ENCODE peak calls at places on chromosomes 6 and 20, in eight cellular contexts. E is fibroblast of the aortic adventitia, N is psoas muscle, S is suprapubic skin, Q is kidney epithelial cell, U is IMR-90, C is ovary, O is heart left ventricle. M is an unnamed sample.

GRCh38 chr6:160041608-160042007 is 72.7 kb downstream of the IGF2R start:
- DNase-seq in E (peak), N (peak), S (no peak), Q (no peak), U (peak), C (peak), O (peak), M (peak)

GRCh38 chr20:5150226-5151076 is 23.6 kb downstream of the CDS2 start:
- DNase-seq in E (peak), N (peak), S (no peak), Q (no peak), U (peak), C (no peak), O (peak), M (no peak)

GRCh38 chr6:48567016-48567415 is 456.0 kb upstream of the PTCHD4 start:
- DNase-seq in E (peak), N (no peak), S (no peak), Q (peak), U (no peak), C (no peak), O (no peak), M (no peak)

GRCh38 chr6:6942826-6943225 is 164.9 kb upstream of the RREB1 start:
- DNase-seq in E (no peak), N (peak), S (no peak), Q (no peak), U (peak), C (peak), O (peak), M (peak)

GRCh38 chr20:36624068-36624813 is 18.7 kb downstream of the RAB5IF start:
- DNase-seq in E (no peak), N (no peak), S (no peak), Q (no peak), U (no peak), C (no peak), O (peak), M (no peak)

GRCh38 chr20:51607170-51607569 is 64.7 kb upstream of the NFATC2 start:
- DNase-seq in E (no peak), N (no peak), S (no peak), Q (no peak), U (no peak), C (no peak), O (no peak), M (no peak)

GRCh38 chr6:136499370-136499769 is 50.9 kb downstream of the MAP7 start:
- DNase-seq in E (no peak), N (no peak), S (no peak), Q (no peak), U (no peak), C (no peak), O (no peak), M (no peak)

GRCh38 chr6:151914475-151914874 is 107.0 kb downstream of the ESR1 start:
- DNase-seq in E (peak), N (no peak), S (no peak), Q (no peak), U (no peak), C (no peak), O (no peak), M (no peak)

GRCh38 chr6:125792680-125793079 is 1.9 kb downstream of the NCOA7 start:
- DNase-seq in E (peak), N (no peak), S (no peak), Q (no peak), U (peak), C (no peak), O (no peak), M (no peak)
- H3K4me3 ChIP-seq in E (peak), N (peak), S (peak), Q (no peak), U (no peak), C (no peak), O (peak), M (no peak)

GRCh38 chr20:13041574-13042457 is 33.0 kb downstream of the SPTLC3 start:
- DNase-seq in E (peak), N (no peak), S (no peak), Q (no peak), U (peak), C (no peak), O (no peak), M (no peak)
- TF ChIP-seq CTCF in E (no peak), N (no peak), S (no peak), Q (no peak), U (no peak), C (no peak), O (no peak), M (no peak)

GRCh38 chr6:53311586-53311935 is 37.2 kb downstream of the ELOVL5 start:
- DNase-seq in E (peak), N (no peak), S (no peak), Q (no peak), U (no peak), C (no peak), O (no peak), M (no peak)

GRCh38 chr6:53309897-53310291 is 38.9 kb downstream of the ELOVL5 start:
- DNase-seq in E (no peak), N (no peak), S (no peak), Q (no peak), U (no peak), C (no peak), O (no peak), M (no peak)

GRCh38 chr6:53313784-53314382 is 34.9 kb downstream of the ELOVL5 start:
- DNase-seq in E (peak), N (no peak), S (no peak), Q (no peak), U (peak), C (no peak), O (no peak), M (no peak)

GRCh38 chr6:53310751-53311585 is 37.8 kb downstream of the ELOVL5 start:
- DNase-seq in E (no peak), N (no peak), S (no peak), Q (no peak), U (no peak), C (no peak), O (no peak), M (no peak)

DNA sequence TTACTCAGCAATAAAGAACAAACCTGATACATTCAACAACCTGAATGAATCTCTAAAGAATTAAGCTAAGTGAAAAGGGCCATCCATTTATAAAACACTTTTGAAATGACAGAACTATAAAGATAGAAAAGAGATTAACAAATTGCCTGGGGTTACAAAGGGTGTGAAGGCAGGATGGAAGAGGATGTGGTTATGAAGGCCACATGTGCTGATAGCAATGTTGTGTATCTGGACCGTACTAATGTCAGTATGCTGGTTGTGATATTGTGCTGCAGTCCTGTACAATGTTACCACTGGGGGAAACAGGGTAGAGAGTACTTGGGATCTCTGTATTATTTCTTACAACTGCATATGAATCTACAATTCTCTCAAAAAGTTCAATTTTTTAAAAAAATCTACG is 36.4 kb downstream of the ELOVL5 start:
- DNase-seq in E (no peak), N (no peak), S (no peak), Q (no peak), U (no peak), C (no peak), O (no peak), M (no peak)
- H3K4me3 ChIP-seq in E (no peak), N (no peak), S (no peak), Q (no peak), U (no peak), C (no peak), O (no peak), M (no peak)

GRCh38 chr20:59082077-59082740 is 39.6 kb upstream of the PRELID3B start:
- DNase-seq in E (peak), N (no peak), S (no peak), Q (no peak), U (peak), C (no peak), O (no peak), M (no peak)
- TF ChIP-seq CTCF in E (peak), N (peak), S (peak), Q (peak), U (no peak), C (no peak), O (peak), M (peak)

DNA sequence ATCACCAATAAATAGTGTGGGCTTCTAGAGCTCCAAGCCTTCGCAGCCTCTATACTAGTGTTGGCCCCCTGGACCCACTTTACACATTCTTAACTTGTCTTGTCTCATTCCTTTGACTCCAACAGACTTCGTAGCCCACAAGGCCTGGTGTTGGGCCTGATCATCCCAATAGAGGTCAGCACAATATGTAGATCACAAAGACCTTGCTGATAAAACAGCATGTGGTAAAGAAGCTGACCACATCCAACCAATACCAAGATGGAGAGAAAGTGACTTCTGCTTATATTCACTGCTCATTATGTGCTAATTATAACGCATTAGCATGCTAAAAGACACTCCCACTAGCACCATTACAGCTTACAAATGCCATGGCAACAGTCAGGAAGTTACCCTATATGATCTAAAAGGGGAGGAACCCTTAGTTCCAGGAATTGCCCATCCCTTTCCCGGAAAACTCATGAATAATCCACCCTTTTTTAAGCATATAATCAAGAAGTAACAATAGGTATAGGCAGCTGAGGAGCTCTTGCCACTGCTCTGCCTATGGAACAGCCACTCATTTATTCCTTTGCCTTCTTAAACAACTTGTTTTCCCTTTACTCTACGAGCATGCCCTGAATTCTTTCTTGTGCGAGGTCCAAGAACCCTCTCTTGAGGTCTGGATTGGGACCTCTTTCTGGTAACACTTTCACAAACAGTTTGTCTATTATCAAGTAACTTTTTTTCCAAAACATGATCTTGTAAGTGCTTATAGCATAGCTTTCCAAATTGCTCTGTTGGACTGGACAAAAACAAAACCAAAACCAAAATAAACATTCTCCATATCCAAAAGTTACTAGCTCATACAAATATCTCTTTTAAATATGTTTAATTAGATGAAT is 54.6 kb upstream of the ECHDC1 start:
- DNase-seq in E (peak), N (no peak), S (no peak), Q (no peak), U (no peak), C (no peak), O (no peak), M (no peak)
- H3K4me3 ChIP-seq in E (no peak), N (no peak), S (no peak), Q (no peak), U (no peak), C (no peak), O (no peak), M (no peak)

GRCh38 chr6:103122766-103123601 is 1729.5 kb downstream of the GRIK2 start:
- DNase-seq in E (peak), N (no peak), S (no peak), Q (peak), U (peak), C (no peak), O (no peak), M (no peak)
- TF ChIP-seq CTCF in E (no peak), N (no peak), S (peak), Q (peak), U (peak), C (no peak), O (peak), M (no peak)

DNA sequence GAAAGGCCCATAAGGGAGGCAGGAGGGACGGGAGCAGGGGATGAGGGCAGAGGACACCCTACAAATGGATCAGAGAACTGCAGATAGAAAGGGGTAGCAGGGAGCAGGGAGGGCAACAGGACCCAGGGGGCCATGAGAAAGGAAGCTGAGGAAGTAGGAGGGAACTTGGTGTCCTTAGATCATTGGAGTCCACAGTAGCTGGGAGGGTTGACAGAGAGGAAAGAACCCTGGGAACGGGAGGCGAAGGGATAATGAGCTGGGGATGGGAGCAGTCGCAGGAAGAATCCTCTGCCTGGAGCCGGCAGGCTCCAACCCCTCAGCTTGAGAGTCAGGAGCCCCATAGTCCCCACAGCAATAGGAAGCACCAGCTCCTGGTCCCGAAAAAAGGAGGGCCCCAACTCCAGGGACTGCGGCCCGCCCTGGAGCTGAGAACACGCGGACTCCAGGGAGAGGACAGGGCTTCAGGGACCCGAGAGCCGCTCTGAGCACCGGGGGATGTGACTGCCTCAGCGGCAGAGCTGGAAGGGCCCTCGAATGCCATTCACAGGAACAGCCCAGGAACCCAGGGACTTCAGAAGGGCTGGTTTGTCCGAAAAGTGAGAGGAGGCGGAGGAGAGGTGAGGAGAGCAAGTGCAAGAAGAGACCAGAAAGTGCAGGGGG is 32.7 kb downstream of the HLA-A start:
- DNase-seq in E (no peak), N (no peak), S (no peak), Q (no peak), U (no peak), C (no peak), O (no peak), M (no peak)
- H3K4me3 ChIP-seq in E (no peak), N (peak), S (peak), Q (no peak), U (no peak), C (peak), O (peak), M (no peak)

GRCh38 chr6:26538572-26538902 is 371 bp downstream of the HMGN4 start:
- DNase-seq in E (peak), N (no peak), S (no peak), Q (no peak), U (peak), C (no peak), O (no peak), M (no peak)

GRCh38 chr6:26536571-26537159 is 1.5 kb upstream of the HMGN4 start:
- DNase-seq in E (peak), N (no peak), S (no peak), Q (no peak), U (peak), C (peak), O (no peak), M (no peak)

GRCh38 chr6:26538936-26539615 is 910 bp downstream of the HMGN4 start:
- DNase-seq in E (no peak), N (no peak), S (no peak), Q (no peak), U (no peak), C (no peak), O (no peak), M (no peak)

GRCh38 chr6:26537160-26537845 is 863 bp upstream of the HMGN4 start:
- DNase-seq in E (peak), N (peak), S (peak), Q (no peak), U (peak), C (peak), O (peak), M (peak)

GRCh38 chr6:26537846-26538571 is at the start of gene HMGN4:
- DNase-seq in E (peak), N (peak), S (peak), Q (no peak), U (peak), C (peak), O (peak), M (peak)
- TF ChIP-seq CTCF in E (no peak), N (no peak), S (no peak), Q (peak), U (peak), C (peak), O (no peak), M (no peak)

GRCh38 chr6:81750660-81751387 is 1.7 kb downstream of the TENT5A start:
- DNase-seq in E (peak), N (no peak), S (no peak), Q (no peak), U (peak), C (no peak), O (no peak), M (no peak)
- H3K4me3 ChIP-seq in E (peak), N (peak), S (peak), Q (peak), U (peak), C (peak), O (peak), M (peak)

M was measured in AG09309.